ENCODE peak calls at places on chromosomes 4 and X, in four cellular contexts. V is stimulated activated CD4-positive, alpha-beta T cell treated with anti-CD3 and anti-CD28 coated beads, Interleukin-4, amount 100 ng/mL, for 4 hours; O is NCI-H1105; Z is WERI-Rb-1. C is an unnamed sample.

GRCh38 chr4:26020896-26021295 is 106.9 kb downstream of the SMIM20 start:
- DNase-seq in O (no peak), V (no peak), Z (no peak), C (no peak)

GRCh38 chr4:6346373-6347110 is 76.9 kb downstream of the WFS1 start:
- DNase-seq in O (no peak), V (no peak), Z (no peak), C (no peak)

GRCh38 chrX:37817579-37817978 is 29.8 kb downstream of the DYNLT3 start:
- DNase-seq in V (no peak), O (no peak), Z (no peak), C (no peak)

GRCh38 chr4:133593764-133594163 is 444.7 kb downstream of the PCDH10 start:
- DNase-seq in Z (no peak), O (no peak), V (no peak), C (no peak)

GRCh38 chr4:55311792-55312490 is 34.1 kb upstream of the SRD5A3 start:
- DNase-seq in O (no peak), Z (peak), V (no peak), C (no peak)

GRCh38 chr4:113781439-113782040 is 20.0 kb upstream of the CAMK2D start:
- DNase-seq in O (no peak), Z (no peak), V (no peak), C (peak)

GRCh38 chrX:113274345-113274744 is 433.7 kb upstream of the AMOT start:
- DNase-seq in O (no peak), Z (no peak), V (no peak), C (no peak)

GRCh38 chr4:175691791-175692190 is 120.3 kb downstream of the GPM6A start:
- DNase-seq in Z (no peak), V (no peak), O (no peak), C (no peak)

GRCh38 chrX:48937065-48937907 is 18.5 kb upstream of the PIM2 start:
- DNase-seq in Z (no peak), V (peak), O (no peak), C (peak)

GRCh38 chrX:12118134-12118533 is 20.1 kb upstream of the FRMPD4 start:
- DNase-seq in O (no peak), Z (no peak), V (no peak), C (no peak)

GRCh38 chr4:34850983-34851382 is 1393.3 kb downstream of the ARAP2 start:
- DNase-seq in Z (no peak), O (no peak), V (no peak), C (no peak)

GRCh38 chr4:93791570-93792195 is 36.9 kb upstream of the ATOH1 start:
- DNase-seq in O (peak), Z (peak), V (peak), C (peak)

GRCh38 chrX:10176121-10177003 is 19.6 kb downstream of the CLCN4 start:
- DNase-seq in V (no peak), Z (peak), O (no peak), C (no peak)

GRCh38 chr4:113146876-113147358 is 97.5 kb downstream of the ANK2 start:
- DNase-seq in Z (no peak), V (no peak), O (no peak), C (peak)

GRCh38 chr4:124713213-124713592 is 671 bp upstream of the ANKRD50 start:
- DNase-seq in Z (peak), O (no peak), V (no peak), C (peak)

GRCh38 chr4:185128272-185129119 is 14.6 kb upstream of the SLC25A4 start:
- DNase-seq in V (no peak), O (no peak), Z (no peak), C (no peak)

GRCh38 chr4:145546556-145546955 is 64.9 kb downstream of the SMAD1 start:
- DNase-seq in O (no peak), Z (no peak), V (no peak), C (no peak)

GRCh38 chrX:10085223-10085622 is 71.6 kb upstream of the CLCN4 start:
- DNase-seq in Z (no peak), V (no peak), O (no peak), C (peak)

GRCh38 chr4:24226018-24226417 is 336.2 kb upstream of the PPARGC1A start:
- DNase-seq in Z (no peak), V (no peak), O (no peak), C (no peak)

GRCh38 chrX:109839694-109840358 is 106.8 kb upstream of the ACSL4 start:
- DNase-seq in Z (peak), V (no peak), O (no peak), C (no peak)

GRCh38 chrX:10350991-10351390 is 194.2 kb downstream of the CLCN4 start:
- DNase-seq in Z (no peak), O (no peak), V (no peak), C (no peak)

GRCh38 chrX:102976793-102977495 is 39.9 kb downstream of the RAB40AL start:
- DNase-seq in Z (no peak), V (no peak), O (no peak), C (peak)

GRCh38 chr4:2798399-2799301 is 5.8 kb downstream of the SH3BP2 start:
- DNase-seq in O (no peak), V (no peak), Z (peak), C (peak)

GRCh38 chr4:74450298-74450683 is 5.4 kb downstream of the AREG start:
- DNase-seq in O (no peak), Z (no peak), V (no peak), C (no peak)

GRCh38 chr4:128974203-128974602 is 119.1 kb downstream of the SCLT1 start:
- DNase-seq in V (no peak), O (no peak), Z (no peak), C (no peak)

GRCh38 chr4:11635336-11635735 is 206.6 kb upstream of the HS3ST1 start:
- DNase-seq in V (no peak), Z (no peak), O (no peak), C (no peak)

GRCh38 chr4:133102612-133103409 is 46.3 kb upstream of the PCDH10 start:
- DNase-seq in Z (no peak), O (no peak), V (no peak), C (no peak)

GRCh38 chr4:23881674-23882337 is 8.0 kb downstream of the PPARGC1A start:
- DNase-seq in V (no peak), O (no peak), Z (no peak), C (no peak)

GRCh38 chr4:35250771-35251170 is 993.5 kb downstream of the ARAP2 start:
- DNase-seq in Z (no peak), V (no peak), O (no peak), C (no peak)

GRCh38 chr4:8009710-8010534 is 70.3 kb upstream of the AFAP1 start:
- DNase-seq in Z (no peak), V (no peak), O (no peak), C (no peak)

GRCh38 chrX:67545772-67546495 is 2.1 kb downstream of the AR start:
- DNase-seq in Z (no peak), O (no peak), V (no peak), C (no peak)

GRCh38 chr4:140757220-140757607 is 1.0 kb upstream of the TBC1D9 start:
- DNase-seq in V (no peak), O (no peak), Z (no peak), C (no peak)

GRCh38 chrX:123184199-123184857 is at the start of gene GRIA3:
- DNase-seq in Z (peak), O (no peak), V (no peak), C (no peak)

GRCh38 chr4:84680956-84681355 is 98.0 kb downstream of the CDS1 start:
- DNase-seq in Z (no peak), V (no peak), O (no peak), C (no peak)

GRCh38 chrX:40065291-40066046 is 32.3 kb downstream of the BCOR start:
- DNase-seq in Z (no peak), V (no peak), O (no peak), C (no peak)

C was measured in RPMI8226.